ENCODE peak calls at places on chromosomes 16 and 17, in seven cellular contexts. One of them, this sample, is unnamed.

GRCh38 chr17:3802461-3803307 is 1.7 kb upstream of the ITGAE start:
- DNase-seq in activated naive CD4-positive, alpha-beta T cell treated with Interleukin-2 at 50 U/mL for 16 hours: no peak
- DNase-seq in T-helper 2 cell: no peak
- DNase-seq in NCI-H1930: no peak
- DNase-seq in transverse colon: peak
- DNase-seq in Daoy: peak
- DNase-seq in stomach: no peak
- DNase-seq in this sample: no peak

GRCh38 chr17:45977976-45978626 is 20.9 kb upstream of the STH start:
- DNase-seq in Daoy: no peak
- DNase-seq in activated naive CD4-positive, alpha-beta T cell treated with Interleukin-2 at 50 U/mL for 16 hours: no peak
- DNase-seq in T-helper 2 cell: no peak
- DNase-seq in NCI-H1930: no peak
- DNase-seq in transverse colon: no peak
- DNase-seq in stomach: no peak
- DNase-seq in this sample: no peak

GRCh38 chr16:56415849-56416248 is 9.5 kb downstream of the AMFR start:
- DNase-seq in activated naive CD4-positive, alpha-beta T cell treated with Interleukin-2 at 50 U/mL for 16 hours: no peak
- DNase-seq in transverse colon: no peak
- DNase-seq in Daoy: no peak
- DNase-seq in stomach: no peak
- DNase-seq in T-helper 2 cell: no peak
- DNase-seq in NCI-H1930: no peak
- DNase-seq in this sample: no peak

GRCh38 chr17:38453951-38454421 is 25.7 kb downstream of the ARHGAP23 start:
- DNase-seq in transverse colon: no peak
- DNase-seq in stomach: no peak
- DNase-seq in activated naive CD4-positive, alpha-beta T cell treated with Interleukin-2 at 50 U/mL for 16 hours: no peak
- DNase-seq in T-helper 2 cell: no peak
- DNase-seq in NCI-H1930: no peak
- DNase-seq in Daoy: peak
- DNase-seq in this sample: no peak

GRCh38 chr16:67184453-67185002 is 765 bp upstream of the MATCAP1 start:
- DNase-seq in activated naive CD4-positive, alpha-beta T cell treated with Interleukin-2 at 50 U/mL for 16 hours: no peak
- DNase-seq in Daoy: peak
- DNase-seq in T-helper 2 cell: peak
- DNase-seq in NCI-H1930: no peak
- DNase-seq in stomach: no peak
- DNase-seq in transverse colon: no peak
- DNase-seq in this sample: no peak

GRCh38 chr17:7014261-7014994 is 2.0 kb downstream of the RNASEK start:
- DNase-seq in transverse colon: peak
- DNase-seq in stomach: peak
- DNase-seq in NCI-H1930: peak
- DNase-seq in activated naive CD4-positive, alpha-beta T cell treated with Interleukin-2 at 50 U/mL for 16 hours: peak
- DNase-seq in Daoy: peak
- DNase-seq in T-helper 2 cell: peak
- DNase-seq in this sample: peak

GRCh38 chr16:81846105-81846504 is 67.0 kb downstream of the PLCG2 start:
- DNase-seq in Daoy: peak
- DNase-seq in stomach: no peak
- DNase-seq in T-helper 2 cell: no peak
- DNase-seq in activated naive CD4-positive, alpha-beta T cell treated with Interleukin-2 at 50 U/mL for 16 hours: no peak
- DNase-seq in NCI-H1930: no peak
- DNase-seq in transverse colon: no peak
- DNase-seq in this sample: no peak

GRCh38 chr17:46977348-46977747 is 1.7 kb downstream of the RPRML start:
- DNase-seq in stomach: peak
- DNase-seq in Daoy: peak
- DNase-seq in transverse colon: peak
- DNase-seq in NCI-H1930: peak
- DNase-seq in T-helper 2 cell: no peak
- DNase-seq in activated naive CD4-positive, alpha-beta T cell treated with Interleukin-2 at 50 U/mL for 16 hours: no peak
- DNase-seq in this sample: no peak

GRCh38 chr17:43401293-43401692 is 2.5 kb downstream of the ARL4D start:
- DNase-seq in activated naive CD4-positive, alpha-beta T cell treated with Interleukin-2 at 50 U/mL for 16 hours: no peak
- DNase-seq in T-helper 2 cell: no peak
- DNase-seq in stomach: peak
- DNase-seq in Daoy: peak
- DNase-seq in transverse colon: no peak
- DNase-seq in NCI-H1930: no peak
- DNase-seq in this sample: no peak

GRCh38 chr17:64441772-64442549 is 7.0 kb upstream of the MILR1 start:
- DNase-seq in stomach: no peak
- DNase-seq in NCI-H1930: no peak
- DNase-seq in Daoy: peak
- DNase-seq in T-helper 2 cell: peak
- DNase-seq in activated naive CD4-positive, alpha-beta T cell treated with Interleukin-2 at 50 U/mL for 16 hours: peak
- DNase-seq in transverse colon: peak
- DNase-seq in this sample: no peak

GRCh38 chr16:71626018-71626857 is at the start of gene MARVELD3:
- DNase-seq in NCI-H1930: peak
- DNase-seq in Daoy: no peak
- DNase-seq in activated naive CD4-positive, alpha-beta T cell treated with Interleukin-2 at 50 U/mL for 16 hours: peak
- DNase-seq in transverse colon: peak
- DNase-seq in stomach: peak
- DNase-seq in T-helper 2 cell: no peak
- DNase-seq in this sample: peak

This sample was measured in NCI-H187.